ENCODE peak calls at places on chromosome 21, in seven cellular contexts. One of them, this sample, is unnamed.

GRCh38 chr21:18840239-18840638 is 436.7 kb upstream of the TMPRSS15 start:
- DNase-seq in HFF-Myc: no peak
- DNase-seq in Calu3: no peak
- DNase-seq in breast epithelium: no peak
- DNase-seq in IMR-90: no peak
- DNase-seq in fibroblast of mammary gland: no peak
- DNase-seq in cardiac muscle cell: no peak
- DNase-seq in this sample: peak; percentile 6

GRCh38 chr21:33643658-33644311 is 1.5 kb downstream of the ITSN1 start:
- DNase-seq in HFF-Myc: no peak
- DNase-seq in Calu3: no peak
- DNase-seq in breast epithelium: no peak
- DNase-seq in IMR-90: no peak
- DNase-seq in fibroblast of mammary gland: peak; percentile 40
- DNase-seq in cardiac muscle cell: peak; percentile 39
- DNase-seq in this sample: peak; percentile 33

GRCh38 chr21:42848932-42849758 is 30.2 kb downstream of the WDR4 start:
- DNase-seq in HFF-Myc: no peak
- DNase-seq in Calu3: no peak
- DNase-seq in breast epithelium: no peak
- DNase-seq in IMR-90: no peak
- DNase-seq in fibroblast of mammary gland: no peak
- DNase-seq in cardiac muscle cell: no peak
- DNase-seq in this sample: no peak

GRCh38 chr21:29340228-29340627 is 41.5 kb downstream of the BACH1 start:
- DNase-seq in HFF-Myc: no peak
- DNase-seq in Calu3: no peak
- DNase-seq in breast epithelium: no peak
- DNase-seq in IMR-90: peak; percentile 55
- DNase-seq in fibroblast of mammary gland: peak; percentile 37
- DNase-seq in cardiac muscle cell: no peak
- DNase-seq in this sample: no peak

GRCh38 chr21:15514073-15514946 is 215.5 kb upstream of the USP25 start:
- DNase-seq in HFF-Myc: no peak
- DNase-seq in Calu3: no peak
- DNase-seq in breast epithelium: no peak
- DNase-seq in IMR-90: no peak
- DNase-seq in fibroblast of mammary gland: no peak
- DNase-seq in cardiac muscle cell: no peak
- DNase-seq in this sample: no peak

GRCh38 chr21:37886120-37886519 is 30.1 kb downstream of the KCNJ6 start:
- DNase-seq in HFF-Myc: no peak
- DNase-seq in Calu3: no peak
- DNase-seq in breast epithelium: no peak
- DNase-seq in IMR-90: no peak
- DNase-seq in fibroblast of mammary gland: no peak
- DNase-seq in cardiac muscle cell: no peak
- DNase-seq in this sample: no peak

GRCh38 chr21:30256100-30256499 is 26.6 kb downstream of the KRTAP24-1 start:
- DNase-seq in HFF-Myc: no peak
- DNase-seq in Calu3: no peak
- DNase-seq in breast epithelium: no peak
- DNase-seq in IMR-90: no peak
- DNase-seq in fibroblast of mammary gland: no peak
- DNase-seq in cardiac muscle cell: no peak
- DNase-seq in this sample: no peak

GRCh38 chr21:32391755-32392154 is 1.1 kb downstream of the URB1 start:
- DNase-seq in HFF-Myc: no peak
- DNase-seq in Calu3: no peak
- DNase-seq in breast epithelium: no peak
- DNase-seq in IMR-90: no peak
- DNase-seq in fibroblast of mammary gland: no peak
- DNase-seq in cardiac muscle cell: no peak
- DNase-seq in this sample: no peak

GRCh38 chr21:36854391-36854790 is 112.1 kb downstream of the HLCS start:
- DNase-seq in HFF-Myc: no peak
- DNase-seq in Calu3: peak; percentile 50
- DNase-seq in breast epithelium: no peak
- DNase-seq in IMR-90: peak; percentile 34
- DNase-seq in fibroblast of mammary gland: peak; percentile 42
- DNase-seq in cardiac muscle cell: peak; percentile 79
- DNase-seq in this sample: peak; percentile 58

GRCh38 chr21:43340491-43341348 is 86.2 kb downstream of the SIK1 start:
- DNase-seq in HFF-Myc: no peak
- DNase-seq in Calu3: peak; percentile 77
- DNase-seq in breast epithelium: no peak
- DNase-seq in IMR-90: peak; percentile 95
- DNase-seq in fibroblast of mammary gland: peak; percentile 81
- DNase-seq in cardiac muscle cell: no peak
- DNase-seq in this sample: peak; percentile 93

GRCh38 chr21:38359090-38359489 is 102.3 kb downstream of the KCNJ15 start:
- DNase-seq in HFF-Myc: no peak
- DNase-seq in Calu3: no peak
- DNase-seq in breast epithelium: no peak
- DNase-seq in IMR-90: no peak
- DNase-seq in fibroblast of mammary gland: no peak
- DNase-seq in cardiac muscle cell: no peak
- DNase-seq in this sample: no peak

GRCh38 chr21:15732290-15732995 is 2.7 kb downstream of the USP25 start:
- DNase-seq in HFF-Myc: no peak
- DNase-seq in Calu3: no peak
- DNase-seq in breast epithelium: no peak
- DNase-seq in IMR-90: peak; percentile 51
- DNase-seq in fibroblast of mammary gland: peak; percentile 47
- DNase-seq in cardiac muscle cell: no peak
- DNase-seq in this sample: peak; percentile 49

GRCh38 chr21:26130249-26130896 is 40.2 kb downstream of the APP start:
- DNase-seq in HFF-Myc: no peak
- DNase-seq in Calu3: no peak
- DNase-seq in breast epithelium: no peak
- DNase-seq in IMR-90: peak; percentile 82
- DNase-seq in fibroblast of mammary gland: peak; percentile 28
- DNase-seq in cardiac muscle cell: no peak
- DNase-seq in this sample: peak; percentile 81

GRCh38 chr21:43021191-43021590 is 46.8 kb downstream of the PKNOX1 start:
- DNase-seq in HFF-Myc: no peak
- DNase-seq in Calu3: no peak
- DNase-seq in breast epithelium: no peak
- DNase-seq in IMR-90: no peak
- DNase-seq in fibroblast of mammary gland: no peak
- DNase-seq in cardiac muscle cell: no peak
- DNase-seq in this sample: no peak

GRCh38 chr21:22791986-22792560 is 1793.9 kb downstream of the NCAM2 start:
- DNase-seq in HFF-Myc: peak; percentile 4
- DNase-seq in Calu3: peak; percentile 2
- DNase-seq in breast epithelium: no peak
- DNase-seq in IMR-90: peak; percentile 38
- DNase-seq in fibroblast of mammary gland: peak; percentile 28
- DNase-seq in cardiac muscle cell: peak; percentile 70
- DNase-seq in this sample: peak; percentile 70

GRCh38 chr21:18772404-18772803 is 368.8 kb upstream of the TMPRSS15 start:
- DNase-seq in HFF-Myc: no peak
- DNase-seq in Calu3: no peak
- DNase-seq in breast epithelium: no peak
- DNase-seq in IMR-90: no peak
- DNase-seq in fibroblast of mammary gland: peak; percentile 1
- DNase-seq in cardiac muscle cell: no peak
- DNase-seq in this sample: no peak

GRCh38 chr21:42685954-42686500 is 32.6 kb downstream of the PDE9A start:
- DNase-seq in HFF-Myc: no peak
- DNase-seq in Calu3: no peak
- DNase-seq in breast epithelium: no peak
- DNase-seq in IMR-90: no peak
- DNase-seq in fibroblast of mammary gland: no peak
- DNase-seq in cardiac muscle cell: no peak
- DNase-seq in this sample: no peak

GRCh38 chr21:28737671-28738279 is 254.9 kb downstream of the LTN1 start:
- DNase-seq in HFF-Myc: no peak
- DNase-seq in Calu3: no peak
- DNase-seq in breast epithelium: no peak
- DNase-seq in IMR-90: peak; percentile 59
- DNase-seq in fibroblast of mammary gland: no peak
- DNase-seq in cardiac muscle cell: peak; percentile 84
- DNase-seq in this sample: peak; percentile 62

GRCh38 chr21:33892853-33893252 is 22.8 kb downstream of the ATP5PO start:
- DNase-seq in HFF-Myc: no peak
- DNase-seq in Calu3: peak; percentile 7
- DNase-seq in breast epithelium: no peak
- DNase-seq in IMR-90: no peak
- DNase-seq in fibroblast of mammary gland: no peak
- DNase-seq in cardiac muscle cell: peak; percentile 31
- DNase-seq in this sample: no peak

GRCh38 chr21:20527691-20528090 is 470.5 kb upstream of the NCAM2 start:
- DNase-seq in HFF-Myc: no peak
- DNase-seq in Calu3: no peak
- DNase-seq in breast epithelium: no peak
- DNase-seq in IMR-90: no peak
- DNase-seq in fibroblast of mammary gland: no peak
- DNase-seq in cardiac muscle cell: no peak
- DNase-seq in this sample: no peak

GRCh38 chr21:31352841-31353240 is 8.8 kb upstream of the TIAM1 start:
- DNase-seq in HFF-Myc: no peak
- DNase-seq in Calu3: no peak
- DNase-seq in breast epithelium: no peak
- DNase-seq in IMR-90: no peak
- DNase-seq in fibroblast of mammary gland: no peak
- DNase-seq in cardiac muscle cell: no peak
- DNase-seq in this sample: no peak

GRCh38 chr21:34834852-34835501 is 166.2 kb downstream of the CLIC6 start:
- DNase-seq in HFF-Myc: no peak
- DNase-seq in Calu3: no peak
- DNase-seq in breast epithelium: no peak
- DNase-seq in IMR-90: no peak
- DNase-seq in fibroblast of mammary gland: no peak
- DNase-seq in cardiac muscle cell: no peak
- DNase-seq in this sample: no peak

GRCh38 chr21:32653326-32653901 is 41.2 kb upstream of the CFAP298 start:
- DNase-seq in HFF-Myc: no peak
- DNase-seq in Calu3: peak; percentile 49
- DNase-seq in breast epithelium: no peak
- DNase-seq in IMR-90: peak; percentile 10
- DNase-seq in fibroblast of mammary gland: peak; percentile 26
- DNase-seq in cardiac muscle cell: peak; percentile 39
- DNase-seq in this sample: peak; percentile 47

GRCh38 chr21:26790289-26790688 is 54.9 kb downstream of the ADAMTS1 start:
- DNase-seq in HFF-Myc: no peak
- DNase-seq in Calu3: peak; percentile 7
- DNase-seq in breast epithelium: no peak
- DNase-seq in IMR-90: no peak
- DNase-seq in fibroblast of mammary gland: no peak
- DNase-seq in cardiac muscle cell: no peak
- DNase-seq in this sample: no peak

DNA sequence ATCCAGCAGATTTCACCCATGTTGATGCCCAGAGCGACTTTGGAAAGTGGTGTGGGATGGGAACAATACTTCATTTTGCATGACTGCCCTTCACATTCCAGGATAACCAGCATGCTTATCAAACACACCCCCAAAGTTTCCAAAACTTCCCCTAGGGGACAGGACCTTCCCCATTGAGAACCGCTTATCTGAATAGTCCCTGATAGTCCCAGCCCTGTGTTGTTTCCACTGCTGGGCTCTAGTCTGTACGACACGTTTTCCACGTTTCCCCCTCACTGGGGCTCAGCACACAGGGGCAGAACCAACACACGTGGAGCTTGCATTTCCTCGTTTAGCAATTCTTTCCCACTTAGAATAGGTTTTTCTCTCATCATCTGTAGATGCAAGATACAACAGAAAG is 61.0 kb downstream of the BACE2 start:
- DNase-seq in HFF-Myc: no peak
- DNase-seq in Calu3: no peak
- DNase-seq in breast epithelium: no peak
- DNase-seq in IMR-90: no peak
- DNase-seq in fibroblast of mammary gland: no peak
- DNase-seq in cardiac muscle cell: no peak
- DNase-seq in this sample: no peak
- TF ChIP-seq CTCF in HFF-Myc: no peak
- TF ChIP-seq CTCF in Calu3: no peak
- TF ChIP-seq CTCF in breast epithelium: no peak
- TF ChIP-seq CTCF in IMR-90: no peak
- TF ChIP-seq CTCF in fibroblast of mammary gland: no peak
- TF ChIP-seq CTCF in cardiac muscle cell: no peak
- TF ChIP-seq CTCF in this sample: no peak

GRCh38 chr21:45662623-45663015 is 19.1 kb downstream of the PCBP3 start:
- DNase-seq in HFF-Myc: no peak
- DNase-seq in Calu3: no peak
- DNase-seq in breast epithelium: no peak
- DNase-seq in IMR-90: no peak
- DNase-seq in fibroblast of mammary gland: no peak
- DNase-seq in cardiac muscle cell: no peak
- DNase-seq in this sample: no peak
- TF ChIP-seq CTCF in HFF-Myc: no peak
- TF ChIP-seq CTCF in Calu3: no peak
- TF ChIP-seq CTCF in breast epithelium: no peak
- TF ChIP-seq CTCF in IMR-90: no peak
- TF ChIP-seq CTCF in fibroblast of mammary gland: no peak
- TF ChIP-seq CTCF in cardiac muscle cell: no peak
- TF ChIP-seq CTCF in this sample: no peak

GRCh38 chr21:17053321-17053720 is 459.5 kb upstream of the CXADR start:
- DNase-seq in HFF-Myc: no peak
- DNase-seq in Calu3: no peak
- DNase-seq in breast epithelium: no peak
- DNase-seq in IMR-90: no peak
- DNase-seq in fibroblast of mammary gland: no peak
- DNase-seq in cardiac muscle cell: no peak
- DNase-seq in this sample: no peak
- TF ChIP-seq CTCF in HFF-Myc: no peak
- TF ChIP-seq CTCF in Calu3: no peak
- TF ChIP-seq CTCF in breast epithelium: no peak
- TF ChIP-seq CTCF in IMR-90: no peak
- TF ChIP-seq CTCF in fibroblast of mammary gland: no peak
- TF ChIP-seq CTCF in cardiac muscle cell: no peak
- TF ChIP-seq CTCF in this sample: no peak

DNA sequence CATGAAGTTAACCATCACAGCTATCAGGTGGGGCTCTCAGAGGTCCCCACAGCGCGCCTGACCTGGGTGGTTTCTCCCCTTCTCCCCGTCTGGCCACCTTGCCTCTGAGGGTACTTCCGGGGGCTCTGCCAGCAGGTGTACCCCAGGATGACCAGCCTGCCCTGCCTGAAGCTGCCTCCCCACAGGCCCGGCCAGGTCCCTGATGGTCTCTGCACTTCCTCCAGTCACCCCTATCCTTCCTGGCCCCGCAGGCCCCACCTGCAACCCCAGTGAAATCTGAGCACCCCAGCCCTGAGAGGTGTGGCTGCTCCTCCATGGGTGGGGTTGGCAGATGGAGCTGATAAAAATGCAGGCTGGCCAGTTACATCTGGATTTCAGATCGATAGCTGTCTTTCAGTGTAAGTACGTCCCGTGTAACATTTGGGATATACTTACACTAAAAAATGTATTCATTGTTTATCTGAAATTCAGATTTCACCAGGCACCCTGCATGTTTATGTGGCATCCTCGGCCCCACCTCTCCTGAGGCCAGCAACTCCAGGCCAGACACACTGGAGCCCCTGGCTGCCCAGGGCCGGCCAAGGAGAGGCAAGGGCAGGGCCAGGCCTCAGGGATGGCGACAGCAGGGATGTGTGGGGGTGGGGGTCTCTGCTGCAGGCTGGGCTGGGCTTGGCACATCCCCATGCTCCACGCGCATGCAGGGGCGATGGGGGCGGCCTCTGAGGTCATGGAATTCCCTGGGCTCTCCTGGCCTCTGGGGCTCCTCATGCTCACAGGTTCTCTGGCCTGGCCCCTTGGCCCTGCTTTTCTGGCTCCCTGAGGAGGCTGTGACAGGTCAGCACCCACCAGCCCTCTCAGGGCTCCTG is 25.1 kb downstream of the LRRC3 start:
- DNase-seq in HFF-Myc: no peak
- DNase-seq in Calu3: no peak
- DNase-seq in breast epithelium: no peak
- DNase-seq in IMR-90: no peak
- DNase-seq in fibroblast of mammary gland: no peak
- DNase-seq in cardiac muscle cell: peak; percentile 32
- DNase-seq in this sample: no peak
- TF ChIP-seq CTCF in HFF-Myc: no peak
- TF ChIP-seq CTCF in Calu3: no peak
- TF ChIP-seq CTCF in breast epithelium: no peak
- TF ChIP-seq CTCF in IMR-90: no peak
- TF ChIP-seq CTCF in fibroblast of mammary gland: no peak
- TF ChIP-seq CTCF in cardiac muscle cell: no peak
- TF ChIP-seq CTCF in this sample: no peak

This sample was measured in fibroblast of pulmonary artery.